ENCODE peak calls at places on chromosomes 4 and X, in six cellular contexts. S is SK-N-SH, C is K562, U is H1, B is HepG2, Y is GM12878. R is an unnamed sample.

GRCh38 chr4:118723369-118723768 is 38.2 kb downstream of the METTL14 start:
- DNase-seq in Y (no peak), U (no peak), C (no peak), S (no peak), B (no peak), R (no peak)

GRCh38 chr4:37453361-37454262 is 209.1 kb downstream of the NWD2 start:
- DNase-seq in Y (no peak), U (peak; percentile 77), S (peak; percentile 74), C (peak; percentile 56), B (no peak), R (peak; percentile 28)

GRCh38 chr4:155342142-155342541 is 34.6 kb downstream of the MAP9 start:
- DNase-seq in U (no peak), S (no peak), C (no peak), Y (no peak), B (no peak), R (no peak)

GRCh38 chr4:78325244-78326187 is 226.1 kb upstream of the ANXA3 start:
- DNase-seq in U (no peak), C (no peak), B (no peak), S (no peak), Y (no peak), R (no peak)

GRCh38 chr4:112817933-112818921 is 181.3 kb downstream of the LARP7 start:
- DNase-seq in B (peak; percentile 7), S (peak; percentile 86), U (peak; percentile 81), Y (peak; percentile 55), C (no peak), R (peak; percentile 65)

GRCh38 chr4:76058302-76058701 is 16.2 kb upstream of the ART3 start:
- DNase-seq in S (no peak), B (no peak), U (no peak), C (no peak), Y (peak; percentile 53), R (no peak)

GRCh38 chrX:130834830-130835229 is 68.2 kb downstream of the ENOX2 start:
- DNase-seq in B (no peak), C (no peak), U (no peak), S (no peak), Y (no peak), R (no peak)

GRCh38 chr4:189547537-189547936 is 393.1 kb upstream of the FRG1 start:
- DNase-seq in U (no peak), B (no peak), C (no peak), Y (no peak), S (no peak), R (peak; percentile 47)

GRCh38 chr4:2069986-2070385 is 10.9 kb downstream of the NAT8L start:
- DNase-seq in U (peak; percentile 50), S (peak; percentile 38), C (no peak), Y (no peak), B (no peak), R (no peak)

GRCh38 chrX:67523932-67524331 is 19.9 kb upstream of the AR start:
- DNase-seq in S (no peak), B (no peak), C (no peak), U (no peak), Y (no peak), R (no peak)

GRCh38 chrX:50638123-50638522 is 167.5 kb upstream of the DGKK start:
- DNase-seq in C (no peak), U (no peak), Y (no peak), B (no peak), S (no peak), R (no peak)

GRCh38 chr4:99817310-99817885 is 771 bp downstream of the DAPP1 start:
- DNase-seq in Y (no peak), U (no peak), B (no peak), S (no peak), C (no peak), R (no peak)

GRCh38 chr4:81069706-81070331 is 39.3 kb downstream of the BMP3 start:
- DNase-seq in B (peak; percentile 82), S (peak; percentile 23), U (peak; percentile 66), Y (peak; percentile 32), C (peak; percentile 47), R (peak; percentile 65)

GRCh38 chr4:107654694-107655093 is 65.3 kb downstream of the PAPSS1 start:
- DNase-seq in B (peak; percentile 6), U (no peak), C (no peak), S (no peak), Y (no peak), R (no peak)

GRCh38 chr4:53510981-53511380 is 80.3 kb downstream of the LNX1 start:
- DNase-seq in C (no peak), Y (no peak), S (no peak), U (no peak), B (no peak), R (no peak)

GRCh38 chr4:118997601-118998000 is 108.9 kb downstream of the SYNPO2 start:
- DNase-seq in U (no peak), C (no peak), S (no peak), B (no peak), Y (no peak), R (no peak)

GRCh38 chr4:176226736-176227135 is 31.4 kb upstream of the SPATA4 start:
- DNase-seq in Y (no peak), C (no peak), U (no peak), B (no peak), S (no peak), R (no peak)

GRCh38 chr4:107037188-107037587 is 1.1 kb upstream of the DKK2 start:
- DNase-seq in S (peak; percentile 67), U (peak; percentile 81), C (no peak), Y (no peak), B (no peak), R (no peak)

GRCh38 chr4:4613641-4614286 is 71.9 kb upstream of the STX18 start:
- DNase-seq in S (no peak), C (no peak), B (no peak), U (no peak), Y (no peak), R (no peak)

GRCh38 chrX:110683925-110684324 is 111.7 kb downstream of the CHRDL1 start:
- DNase-seq in B (no peak), S (no peak), U (no peak), C (no peak), Y (no peak), R (no peak)

GRCh38 chr4:75834772-75835154 is 67.5 kb downstream of the PPEF2 start:
- DNase-seq in S (no peak), U (no peak), C (no peak), B (peak; percentile 12), Y (no peak), R (no peak)

GRCh38 chrX:72305286-72306084 is at the start of gene CITED1:
- DNase-seq in B (no peak), Y (no peak), U (no peak), C (peak; percentile 15), S (peak; percentile 65), R (no peak)

GRCh38 chr4:80071643-80072606 is 1.1 kb downstream of the ANTXR2 start:
- DNase-seq in U (peak; percentile 81), S (no peak), Y (peak; percentile 30), C (peak; percentile 36), B (peak; percentile 6), R (peak; percentile 45)

GRCh38 chr4:179485781-179486180 is 2043.5 kb upstream of the AGA start:
- DNase-seq in C (no peak), Y (no peak), S (no peak), U (no peak), B (no peak), R (no peak)

GRCh38 chr4:10963958-10964705 is 279.6 kb upstream of the CLNK start:
- DNase-seq in S (no peak), U (no peak), B (no peak), C (no peak), Y (no peak), R (no peak)

GRCh38 chr4:42628740-42629139 is 28.2 kb downstream of the ATP8A1 start:
- DNase-seq in S (no peak), U (no peak), C (no peak), Y (no peak), B (no peak), R (no peak)

GRCh38 chrX:155577682-155578081 is 35.1 kb downstream of the TMLHE start:
- DNase-seq in C (no peak), U (no peak), Y (peak; percentile 2), S (no peak), B (no peak), R (no peak)

DNA sequence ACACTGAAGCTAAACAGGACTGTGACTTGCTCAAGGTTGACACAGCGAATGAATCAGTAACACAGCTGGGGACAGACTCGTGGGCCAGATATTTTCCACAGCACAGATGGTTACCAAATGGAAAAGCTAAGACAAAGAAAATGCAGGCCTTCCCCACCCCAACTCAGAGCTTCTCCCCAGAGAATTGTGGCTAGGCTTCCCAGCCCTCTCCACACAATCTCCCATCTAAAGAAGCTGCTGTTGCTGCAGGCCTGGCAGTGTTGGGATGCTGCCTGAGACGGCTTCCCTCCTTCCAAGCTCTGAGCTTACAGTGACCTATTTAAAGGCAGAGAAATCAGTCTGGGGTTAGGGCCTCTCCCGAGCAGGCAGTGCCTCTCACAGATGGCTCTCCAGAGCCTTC is 46.5 kb upstream of the PGRMC1 start:
- DNase-seq in C (no peak), B (no peak), S (no peak), Y (no peak), U (no peak), R (no peak)
- H3K27ac ChIP-seq in C (no peak overlapping the region), B (no peak overlapping the region), S (no peak overlapping the region), Y (no peak overlapping the region), U (no peak overlapping the region), R (no peak overlapping the region)

GRCh38 chrX:120452131-120452530 is 17.0 kb downstream of the LAMP2 start:
- DNase-seq in B (peak; percentile 4), S (peak; percentile 50), C (no peak), U (peak; percentile 43), Y (no peak), R (no peak)
- TF ChIP-seq CTCF in B (peak; percentile 29), S (peak; percentile 69), C (peak; percentile 61), U (peak; percentile 44), Y (no peak), R (no peak)

DNA sequence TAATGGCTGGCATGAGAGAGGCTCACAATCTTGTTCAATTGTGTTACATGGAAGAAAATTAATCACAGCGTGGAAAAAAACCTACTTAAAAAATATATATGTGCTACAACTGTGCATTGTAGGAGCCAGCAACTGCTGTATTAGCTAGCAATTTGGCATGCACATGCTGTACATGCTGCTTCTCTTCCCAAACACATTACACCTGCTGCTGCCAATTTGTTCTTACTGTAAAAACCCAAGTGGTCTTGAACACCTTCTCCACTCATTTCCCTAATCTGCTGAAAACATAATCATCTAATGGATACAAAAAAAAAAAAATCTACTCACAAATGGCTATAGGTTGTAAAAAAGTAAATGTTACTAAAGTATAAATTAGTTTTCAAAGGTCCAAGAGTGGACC is 264.2 kb downstream of the INPP4B start:
- DNase-seq in Y (no peak), C (no peak), B (no peak), S (no peak), U (no peak), R (no peak)
- TF ChIP-seq GABPA in Y (no peak), C (no peak), B (no peak), S (no peak), U (no peak), R (no peak)

GRCh38 chrX:150293311-150294013 is 69.7 kb upstream of the MAMLD1 start:
- DNase-seq in C (no peak), Y (no peak), B (no peak), S (no peak), U (no peak), R (no peak)
- H3K27ac ChIP-seq in C (no peak overlapping the region), Y (no peak overlapping the region), B (no peak overlapping the region), S (no peak overlapping the region), U (no peak overlapping the region), R (no peak overlapping the region)

R was measured in HL-60.